ENCODE peak calls at places on chromosome 10, in seven cellular contexts. One of them, this sample, is unnamed.

GRCh38 chr10:36336315-36336714 is 694.2 kb upstream of the FZD8 start:
- DNase-seq in HCT116: no peak
- DNase-seq in hepatocyte: no peak
- DNase-seq in PC-3: no peak
- DNase-seq in K562: no peak
- DNase-seq in keratinocyte: no peak
- DNase-seq in H1: no peak
- DNase-seq in this sample: no peak

GRCh38 chr10:48551796-48552591 is 52.9 kb downstream of the ARHGAP22 start:
- DNase-seq in HCT116: peak
- DNase-seq in hepatocyte: peak
- DNase-seq in PC-3: peak
- DNase-seq in K562: peak
- DNase-seq in keratinocyte: no peak
- DNase-seq in H1: peak
- DNase-seq in this sample: peak

GRCh38 chr10:57955076-57955475 is 312.6 kb downstream of the IPMK start:
- DNase-seq in HCT116: no peak
- DNase-seq in hepatocyte: no peak
- DNase-seq in PC-3: no peak
- DNase-seq in K562: no peak
- DNase-seq in keratinocyte: no peak
- DNase-seq in H1: no peak
- DNase-seq in this sample: no peak

GRCh38 chr10:6786579-6787031 is 206.5 kb upstream of the PRKCQ start:
- DNase-seq in HCT116: no peak
- DNase-seq in hepatocyte: peak
- DNase-seq in PC-3: no peak
- DNase-seq in K562: peak
- DNase-seq in keratinocyte: no peak
- DNase-seq in H1: no peak
- DNase-seq in this sample: no peak

GRCh38 chr10:106900041-106900674 is 264.3 kb downstream of the SORCS1 start:
- DNase-seq in HCT116: no peak
- DNase-seq in hepatocyte: no peak
- DNase-seq in PC-3: no peak
- DNase-seq in K562: no peak
- DNase-seq in keratinocyte: no peak
- DNase-seq in H1: no peak
- DNase-seq in this sample: no peak

GRCh38 chr10:43372751-43373445 is 1.5 kb downstream of the FXYD4 start:
- DNase-seq in HCT116: no peak
- DNase-seq in hepatocyte: no peak
- DNase-seq in PC-3: no peak
- DNase-seq in K562: no peak
- DNase-seq in keratinocyte: no peak
- DNase-seq in H1: no peak
- DNase-seq in this sample: no peak

GRCh38 chr10:77846718-77847311 is 79.7 kb downstream of the DLG5 start:
- DNase-seq in HCT116: peak
- DNase-seq in hepatocyte: peak
- DNase-seq in PC-3: peak
- DNase-seq in K562: peak
- DNase-seq in keratinocyte: no peak
- DNase-seq in H1: peak
- DNase-seq in this sample: peak

GRCh38 chr10:93437000-93437945 is 44.9 kb downstream of the MYOF start:
- DNase-seq in HCT116: peak
- DNase-seq in hepatocyte: peak
- DNase-seq in PC-3: peak
- DNase-seq in K562: no peak
- DNase-seq in keratinocyte: no peak
- DNase-seq in H1: peak
- DNase-seq in this sample: peak

GRCh38 chr10:73965890-73966768 is 31.8 kb upstream of the VCL start:
- DNase-seq in HCT116: peak
- DNase-seq in hepatocyte: peak
- DNase-seq in PC-3: peak
- DNase-seq in K562: no peak
- DNase-seq in keratinocyte: peak
- DNase-seq in H1: peak
- DNase-seq in this sample: peak

GRCh38 chr10:70331486-70332268 is 47.9 kb upstream of the NPFFR1 start:
- DNase-seq in HCT116: peak
- DNase-seq in hepatocyte: peak
- DNase-seq in PC-3: peak
- DNase-seq in K562: peak
- DNase-seq in keratinocyte: peak
- DNase-seq in H1: no peak
- DNase-seq in this sample: peak

GRCh38 chr10:11180228-11180627 is 162.6 kb downstream of the CELF2 start:
- DNase-seq in HCT116: no peak
- DNase-seq in hepatocyte: no peak
- DNase-seq in PC-3: no peak
- DNase-seq in K562: peak
- DNase-seq in keratinocyte: no peak
- DNase-seq in H1: no peak
- DNase-seq in this sample: no peak

GRCh38 chr10:132631348-132631735 is 93.8 kb downstream of the INPP5A start:
- DNase-seq in HCT116: no peak
- DNase-seq in hepatocyte: no peak
- DNase-seq in PC-3: no peak
- DNase-seq in K562: no peak
- DNase-seq in keratinocyte: no peak
- DNase-seq in H1: no peak
- DNase-seq in this sample: no peak

GRCh38 chr10:132302421-132302820 is 5.3 kb downstream of the STK32C start:
- DNase-seq in HCT116: no peak
- DNase-seq in hepatocyte: no peak
- DNase-seq in PC-3: no peak
- DNase-seq in K562: no peak
- DNase-seq in keratinocyte: no peak
- DNase-seq in H1: no peak
- DNase-seq in this sample: no peak

GRCh38 chr10:77927343-77928256 is 1.0 kb upstream of the DLG5 start:
- DNase-seq in HCT116: no peak
- DNase-seq in hepatocyte: peak
- DNase-seq in PC-3: peak
- DNase-seq in K562: no peak
- DNase-seq in keratinocyte: no peak
- DNase-seq in H1: peak
- DNase-seq in this sample: peak

GRCh38 chr10:290026-290725 is 154.9 kb downstream of the ZMYND11 start:
- DNase-seq in HCT116: no peak
- DNase-seq in hepatocyte: no peak
- DNase-seq in PC-3: no peak
- DNase-seq in K562: no peak
- DNase-seq in keratinocyte: no peak
- DNase-seq in H1: no peak
- DNase-seq in this sample: no peak

GRCh38 chr10:59513558-59513957 is 151.2 kb upstream of the FAM13C start:
- DNase-seq in HCT116: no peak
- DNase-seq in hepatocyte: no peak
- DNase-seq in PC-3: peak
- DNase-seq in K562: no peak
- DNase-seq in keratinocyte: no peak
- DNase-seq in H1: no peak
- DNase-seq in this sample: no peak

GRCh38 chr10:71621783-71622526 is 97.6 kb downstream of the C10orf105 start:
- DNase-seq in HCT116: peak
- DNase-seq in hepatocyte: peak
- DNase-seq in PC-3: peak
- DNase-seq in K562: peak
- DNase-seq in keratinocyte: no peak
- DNase-seq in H1: no peak
- DNase-seq in this sample: peak

GRCh38 chr10:99612167-99612831 is 7.9 kb downstream of the SLC25A28 start:
- DNase-seq in HCT116: peak
- DNase-seq in hepatocyte: peak
- DNase-seq in PC-3: peak
- DNase-seq in K562: peak
- DNase-seq in keratinocyte: peak
- DNase-seq in H1: no peak
- DNase-seq in this sample: peak

GRCh38 chr10:94075521-94075920 is 81.8 kb downstream of the PLCE1 start:
- DNase-seq in HCT116: no peak
- DNase-seq in hepatocyte: no peak
- DNase-seq in PC-3: peak
- DNase-seq in K562: no peak
- DNase-seq in keratinocyte: no peak
- DNase-seq in H1: no peak
- DNase-seq in this sample: no peak

DNA sequence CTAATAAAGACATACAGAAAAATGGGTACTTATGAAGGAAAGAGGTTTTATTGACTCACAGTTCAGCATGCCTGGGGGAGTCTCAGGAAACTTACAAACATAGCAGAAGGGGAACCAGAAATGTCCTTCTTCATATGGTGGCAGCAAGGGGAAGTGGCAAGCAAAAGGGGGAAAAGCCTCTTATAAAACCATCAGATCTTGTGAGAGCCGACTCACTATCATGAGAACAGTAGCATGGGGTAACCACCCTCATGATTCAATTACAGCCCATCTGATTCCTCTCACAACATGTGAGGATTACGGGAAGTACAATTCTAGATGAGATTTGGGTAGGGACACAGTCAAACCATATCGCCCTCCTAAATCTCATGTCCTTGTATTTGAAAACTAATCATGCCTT is 1305.4 kb upstream of the SORCS1 start:
- DNase-seq in HCT116: no peak
- DNase-seq in hepatocyte: no peak
- DNase-seq in PC-3: no peak
- DNase-seq in K562: no peak
- DNase-seq in keratinocyte: no peak
- DNase-seq in H1: no peak
- DNase-seq in this sample: no peak
- TF ChIP-seq EZH2 in HCT116: no peak
- TF ChIP-seq EZH2 in hepatocyte: no peak
- TF ChIP-seq EZH2 in PC-3: no peak
- TF ChIP-seq EZH2 in K562: no peak
- TF ChIP-seq EZH2 in keratinocyte: no peak
- TF ChIP-seq EZH2 in H1: no peak
- TF ChIP-seq EZH2 in this sample: no peak

DNA sequence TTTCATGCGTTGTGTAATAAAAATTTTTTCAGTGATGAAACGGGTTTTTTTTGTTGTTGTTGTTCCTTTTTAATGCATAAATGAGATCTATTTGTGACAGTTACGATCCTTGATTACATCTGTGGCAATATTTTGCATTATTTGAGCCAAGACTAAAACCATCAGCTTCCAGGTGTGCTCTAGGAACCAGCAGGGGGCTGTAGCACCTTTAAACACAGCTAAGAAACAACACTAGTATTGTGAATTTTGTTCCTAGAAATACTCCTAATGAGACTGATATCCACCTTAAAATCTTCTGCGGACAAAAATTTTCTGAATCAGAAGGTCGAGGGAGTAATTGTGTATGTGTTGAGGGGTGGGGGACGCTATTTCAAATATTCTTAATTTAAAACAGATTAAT is 52.6 kb downstream of the FGFBP3 start:
- DNase-seq in HCT116: peak
- DNase-seq in hepatocyte: peak
- DNase-seq in PC-3: peak
- DNase-seq in K562: peak
- DNase-seq in keratinocyte: no peak
- DNase-seq in H1: no peak
- DNase-seq in this sample: peak
- TF ChIP-seq CTCF in HCT116: peak
- TF ChIP-seq CTCF in hepatocyte: peak
- TF ChIP-seq CTCF in PC-3: peak
- TF ChIP-seq CTCF in K562: peak
- TF ChIP-seq CTCF in keratinocyte: peak
- TF ChIP-seq CTCF in H1: no peak
- TF ChIP-seq CTCF in this sample: peak

DNA sequence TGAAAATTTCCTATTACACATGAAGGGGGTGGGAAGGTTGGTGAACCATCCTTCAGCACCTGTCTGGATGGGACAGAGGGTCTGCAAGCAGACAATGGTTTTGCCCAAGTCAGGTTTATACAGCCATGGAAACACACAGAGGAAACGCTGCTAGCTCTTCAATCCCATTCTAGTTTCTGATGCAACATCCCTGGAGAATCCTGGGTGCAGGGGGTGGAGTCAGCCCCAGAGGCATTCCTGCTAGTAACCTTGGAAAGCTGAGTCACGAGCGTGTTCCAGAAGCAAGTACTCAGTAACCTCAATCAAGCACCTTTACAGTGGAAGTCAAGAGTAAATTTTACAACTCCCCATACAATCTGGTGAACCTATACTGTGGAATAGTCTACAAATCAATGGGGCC is 95.2 kb downstream of the ZRANB1 start:
- DNase-seq in HCT116: peak
- DNase-seq in hepatocyte: peak
- DNase-seq in PC-3: peak
- DNase-seq in K562: no peak
- DNase-seq in keratinocyte: peak
- DNase-seq in H1: no peak
- DNase-seq in this sample: peak
- H3K4me2 ChIP-seq in HCT116: peak
- H3K4me2 ChIP-seq in hepatocyte: no peak
- H3K4me2 ChIP-seq in PC-3: no peak
- H3K4me2 ChIP-seq in K562: no peak
- H3K4me2 ChIP-seq in keratinocyte: peak
- H3K4me2 ChIP-seq in H1: peak
- H3K4me2 ChIP-seq in this sample: peak

GRCh38 chr10:123972481-123973401 is 81.1 kb upstream of the CPXM2 start:
- DNase-seq in HCT116: no peak
- DNase-seq in hepatocyte: no peak
- DNase-seq in PC-3: no peak
- DNase-seq in K562: no peak
- DNase-seq in keratinocyte: no peak
- DNase-seq in H1: peak
- DNase-seq in this sample: peak
- TF ChIP-seq EZH2 in HCT116: no peak
- TF ChIP-seq EZH2 in hepatocyte: peak
- TF ChIP-seq EZH2 in PC-3: no peak
- TF ChIP-seq EZH2 in K562: no peak
- TF ChIP-seq EZH2 in keratinocyte: peak
- TF ChIP-seq EZH2 in H1: peak
- TF ChIP-seq EZH2 in this sample: peak

GRCh38 chr10:101238732-101239105 is 9.5 kb upstream of the LBX1 start:
- DNase-seq in HCT116: peak
- DNase-seq in hepatocyte: no peak
- DNase-seq in PC-3: peak
- DNase-seq in K562: peak
- DNase-seq in keratinocyte: no peak
- DNase-seq in H1: no peak
- DNase-seq in this sample: peak
- TF ChIP-seq CTCF in HCT116: peak
- TF ChIP-seq CTCF in hepatocyte: peak
- TF ChIP-seq CTCF in PC-3: peak
- TF ChIP-seq CTCF in K562: peak
- TF ChIP-seq CTCF in keratinocyte: peak
- TF ChIP-seq CTCF in H1: peak
- TF ChIP-seq CTCF in this sample: peak

GRCh38 chr10:111595173-111595572 is 518.3 kb downstream of the ADRA2A start:
- DNase-seq in HCT116: no peak
- DNase-seq in hepatocyte: no peak
- DNase-seq in PC-3: no peak
- DNase-seq in K562: no peak
- DNase-seq in keratinocyte: no peak
- DNase-seq in H1: no peak
- DNase-seq in this sample: no peak
- H3K4me2 ChIP-seq in HCT116: no peak
- H3K4me2 ChIP-seq in hepatocyte: no peak
- H3K4me2 ChIP-seq in PC-3: no peak
- H3K4me2 ChIP-seq in K562: no peak
- H3K4me2 ChIP-seq in keratinocyte: no peak
- H3K4me2 ChIP-seq in H1: no peak
- H3K4me2 ChIP-seq in this sample: no peak

This sample was measured in GM23338.